ENCODE peak calls at places on chromosomes 3 and 15, in four cellular contexts. B is activated T-helper 1 cell treated with anti-CD3 and anti-CD28 coated beads, Interleukin-12 subunit alpha, Interleukin-12 subunit beta, Interleukin-2, Interleukin-4 antibody, amounts not matched to agents 30 ng/mL and 10 ng/mL and 1 ng/mL, durations not matched to agents 14 hours and 24 hours and 36 hours; H is coronary artery; M is neuronal stem cell. P is an unnamed sample.

GRCh38 chr3:113277886-113278598 is 66.7 kb downstream of the BOC start:
- DNase-seq in M (no peak), H (no peak), B (no peak), P (no peak)

GRCh38 chr3:89474333-89475130 is 367.1 kb downstream of the EPHA3 start:
- DNase-seq in H (no peak), B (no peak), M (no peak), P (no peak)

GRCh38 chr15:27059610-27060202 is 88.7 kb downstream of the GABRG3 start:
- DNase-seq in B (no peak), M (peak), H (no peak), P (peak)

GRCh38 chr3:116078561-116078960 is 366.7 kb downstream of the LSAMP start:
- DNase-seq in M (no peak), B (no peak), H (no peak), P (no peak)

GRCh38 chr3:141680620-141681389 is 57.3 kb upstream of the RNF7 start:
- DNase-seq in B (no peak), H (no peak), M (no peak), P (no peak)

GRCh38 chr15:51093865-51094605 is 671 bp downstream of the TNFAIP8L3 start:
- DNase-seq in M (no peak), B (no peak), H (peak), P (peak)

GRCh38 chr3:162718697-162719096 is 1222.1 kb downstream of the OTOL1 start:
- DNase-seq in M (no peak), B (no peak), H (no peak), P (no peak)

GRCh38 chr15:23397779-23398178 is 43.2 kb downstream of the GOLGA8S start:
- DNase-seq in M (no peak), B (no peak), H (no peak), P (no peak)

GRCh38 chr3:53260286-53260785 is 4.5 kb upstream of the TKT start:
- DNase-seq in M (no peak), B (no peak), H (no peak), P (no peak)

GRCh38 chr15:85828869-85829268 is 34.1 kb upstream of the KLHL25 start:
- DNase-seq in H (no peak), B (no peak), M (no peak), P (no peak)

GRCh38 chr15:48427479-48427878 is 96.2 kb downstream of the DUT start:
- DNase-seq in M (no peak), B (no peak), H (no peak), P (no peak)

GRCh38 chr15:69658401-69658945 is 205.9 kb downstream of the RPLP1 start:
- DNase-seq in H (peak), M (no peak), B (no peak), P (no peak)

GRCh38 chr3:13718000-13718399 is 161.9 kb downstream of the WNT7A start:
- DNase-seq in M (no peak), B (no peak), H (peak), P (no peak)

GRCh38 chr3:107431048-107431297 is 53.7 kb downstream of the CCDC54 start:
- DNase-seq in M (no peak), B (no peak), H (no peak), P (no peak)

GRCh38 chr15:85727068-85727467 is 67.7 kb downstream of the KLHL25 start:
- DNase-seq in B (no peak), H (no peak), M (no peak), P (no peak)

GRCh38 chr3:102791641-102792589 is 357.1 kb downstream of the ZPLD1 start:
- DNase-seq in B (no peak), H (no peak), M (no peak), P (no peak)

GRCh38 chr3:194867270-194867983 is 181.7 kb downstream of the FAM43A start:
- DNase-seq in M (no peak), H (no peak), B (no peak), P (no peak)

GRCh38 chr3:21449738-21450137 is 301.3 kb downstream of the ZNF385D start:
- DNase-seq in H (no peak), M (no peak), B (no peak), P (no peak)

GRCh38 chr15:90816401-90817116 is 51.8 kb upstream of the FURIN start:
- DNase-seq in M (no peak), B (no peak), H (no peak), P (no peak)

GRCh38 chr3:106813742-106814141 is 563.5 kb upstream of the CCDC54 start:
- DNase-seq in M (no peak), H (no peak), B (no peak), P (no peak)

GRCh38 chr3:115814778-115815380 is 191.6 kb downstream of the GAP43 start:
- DNase-seq in H (no peak), B (peak), M (peak), P (peak)

GRCh38 chr3:192482391-192482790 is 244.9 kb downstream of the FGF12 start:
- DNase-seq in H (no peak), M (no peak), B (no peak), P (no peak)

GRCh38 chr15:40930430-40931299 is 1.5 kb downstream of the DLL4 start:
- DNase-seq in M (no peak), B (no peak), H (no peak), P (no peak)

GRCh38 chr3:134309987-134310700 is 59.5 kb upstream of the RYK start:
- DNase-seq in M (no peak), B (no peak), H (no peak), P (no peak)

GRCh38 chr15:74182131-74182530 is 8.6 kb downstream of the ISLR start:
- DNase-seq in B (no peak), H (no peak), M (no peak), P (no peak)

GRCh38 chr15:67240235-67241131 is 14.0 kb downstream of the AAGAB start:
- DNase-seq in B (no peak), M (no peak), H (no peak), P (no peak)

GRCh38 chr15:98083203-98083910 is 122.9 kb downstream of the ARRDC4 start:
- DNase-seq in M (no peak), H (no peak), B (no peak), P (no peak)

GRCh38 chr3:34284959-34285358 is 486.5 kb downstream of the PDCD6IP start:
- DNase-seq in B (no peak), H (no peak), M (no peak), P (no peak)

GRCh38 chr15:59473226-59473625 is 35.2 kb downstream of the FAM81A start:
- DNase-seq in B (no peak), H (no peak), M (no peak), P (no peak)

GRCh38 chr3:112519424-112520001 is 20.2 kb upstream of the BTLA start:
- DNase-seq in B (no peak), H (no peak), M (peak), P (no peak)

GRCh38 chr3:17678116-17678741 is 64.2 kb downstream of the TBC1D5 start:
- DNase-seq in H (no peak), B (no peak), M (no peak), P (no peak)